ENCODE peak calls at places on chromosome 11, in nine cellular contexts. W is IMR-90, C is fibroblast of the aortic adventitia, J is cardiac muscle cell, A is breast epithelium, U is OCI-LY7, I is BJ, Y is AG04450, V is stomach. H is an unnamed sample.

GRCh38 chr11:111785886-111786412 is 19.8 kb upstream of the PPP2R1B start:
- DNase-seq in J (no peak), W (no peak), U (no peak), V (no peak), Y (no peak), A (no peak), I (no peak), C (no peak), H (no peak)

GRCh38 chr11:71191201-71191600 is 61.2 kb downstream of the SHANK2 start:
- DNase-seq in Y (no peak), I (no peak), V (no peak), C (no peak), A (peak), W (no peak), J (no peak), U (no peak), H (no peak)

GRCh38 chr11:73141309-73142127 is 600 bp downstream of the FCHSD2 start:
- DNase-seq in U (peak), W (peak), J (peak), A (peak), I (no peak), V (peak), Y (no peak), C (peak), H (no peak)

GRCh38 chr11:102007567-102008437 is 39.4 kb upstream of the CFAP300 start:
- DNase-seq in J (peak), C (peak), W (peak), Y (peak), A (no peak), V (peak), I (peak), U (peak), H (peak)

GRCh38 chr11:120401506-120401905 is 65.3 kb downstream of the ARHGEF12 start:
- DNase-seq in J (no peak), U (no peak), W (no peak), A (no peak), C (no peak), V (no peak), Y (no peak), I (no peak), H (no peak)

GRCh38 chr11:109424893-109425292 is 2.9 kb downstream of the C11orf87 start:
- DNase-seq in Y (no peak), V (peak), U (peak), W (no peak), A (no peak), C (no peak), J (peak), I (no peak), H (no peak)

GRCh38 chr11:4809246-4809645 is 5.1 kb upstream of the OR52R1 start:
- DNase-seq in V (no peak), U (no peak), A (no peak), C (no peak), J (no peak), I (no peak), W (no peak), Y (no peak), H (no peak)

GRCh38 chr11:66868082-66868725 is 11.3 kb downstream of the LRFN4 start:
- DNase-seq in I (no peak), U (no peak), C (no peak), W (no peak), J (no peak), V (no peak), A (no peak), Y (no peak), H (no peak)

GRCh38 chr11:105201166-105201565 is 61.6 kb upstream of the CARD18 start:
- DNase-seq in W (no peak), A (no peak), I (no peak), J (no peak), U (no peak), C (no peak), V (no peak), Y (no peak), H (no peak)

GRCh38 chr11:133978816-133979215 is 22.0 kb upstream of the IGSF9B start:
- DNase-seq in A (no peak), V (no peak), Y (no peak), J (no peak), C (no peak), U (no peak), I (no peak), W (peak), H (no peak)

GRCh38 chr11:61917357-61918109 is at the start of gene RAB3IL1:
- DNase-seq in W (no peak), U (no peak), V (peak), Y (no peak), C (peak), A (no peak), I (no peak), J (peak), H (no peak)

GRCh38 chr11:61914471-61915171 is 2.7 kb downstream of the RAB3IL1 start:
- DNase-seq in I (no peak), A (no peak), V (no peak), J (no peak), Y (no peak), W (no peak), C (no peak), U (no peak), H (no peak)

GRCh38 chr11:61918251-61919112 is 1.1 kb upstream of the RAB3IL1 start:
- DNase-seq in J (no peak), W (no peak), V (no peak), U (no peak), I (no peak), A (no peak), C (peak), Y (no peak), H (no peak)

GRCh38 chr11:61919113-61919840 is 1.9 kb upstream of the RAB3IL1 start:
- DNase-seq in A (no peak), C (no peak), J (no peak), U (peak), W (no peak), I (no peak), Y (no peak), V (no peak), H (no peak)

GRCh38 chr11:61917043-61917356 is 366 bp downstream of the RAB3IL1 start:
- DNase-seq in J (no peak), Y (no peak), C (no peak), V (no peak), U (no peak), W (no peak), I (no peak), A (no peak), H (no peak)
- H3K4me3 ChIP-seq in J (peak), Y (peak), C (peak), V (peak), U (no peak), W (peak), I (peak), A (peak), H (peak)

DNA sequence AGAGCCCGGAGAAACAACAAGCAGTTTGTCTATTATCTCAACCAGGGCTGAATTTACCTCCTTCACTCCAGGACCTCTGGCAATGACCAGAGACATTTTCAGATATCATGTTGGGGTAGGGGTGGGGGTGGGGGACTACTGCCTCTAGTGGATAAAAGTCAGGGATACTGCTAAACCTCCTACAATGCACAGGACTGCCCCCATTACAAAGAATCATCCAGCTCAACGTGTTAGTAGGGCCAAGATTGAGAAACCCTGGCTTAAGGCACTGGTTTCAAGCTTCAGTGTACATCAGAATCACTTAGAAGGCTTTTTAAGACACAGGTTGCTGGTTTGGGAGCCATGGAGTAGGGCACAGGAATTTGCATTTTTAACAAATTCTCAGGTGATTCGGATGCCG is 124.0 kb downstream of the APIP start:
- DNase-seq in V (no peak), W (no peak), U (no peak), Y (no peak), J (no peak), I (no peak), C (peak), A (no peak), H (no peak)
- TF ChIP-seq CTCF in V (no peak), W (no peak), U (no peak), Y (no peak), J (peak), I (no peak), C (peak), A (no peak), H (no peak)

GRCh38 chr11:12377106-12377823 is at the start of gene PARVA:
- DNase-seq in I (no peak), A (peak), V (peak), J (peak), W (peak), Y (peak), U (no peak), C (peak), H (peak)
- H3K4me3 ChIP-seq in I (peak), A (peak), V (peak), J (peak), W (peak), Y (peak), U (no peak), C (peak), H (peak)

DNA sequence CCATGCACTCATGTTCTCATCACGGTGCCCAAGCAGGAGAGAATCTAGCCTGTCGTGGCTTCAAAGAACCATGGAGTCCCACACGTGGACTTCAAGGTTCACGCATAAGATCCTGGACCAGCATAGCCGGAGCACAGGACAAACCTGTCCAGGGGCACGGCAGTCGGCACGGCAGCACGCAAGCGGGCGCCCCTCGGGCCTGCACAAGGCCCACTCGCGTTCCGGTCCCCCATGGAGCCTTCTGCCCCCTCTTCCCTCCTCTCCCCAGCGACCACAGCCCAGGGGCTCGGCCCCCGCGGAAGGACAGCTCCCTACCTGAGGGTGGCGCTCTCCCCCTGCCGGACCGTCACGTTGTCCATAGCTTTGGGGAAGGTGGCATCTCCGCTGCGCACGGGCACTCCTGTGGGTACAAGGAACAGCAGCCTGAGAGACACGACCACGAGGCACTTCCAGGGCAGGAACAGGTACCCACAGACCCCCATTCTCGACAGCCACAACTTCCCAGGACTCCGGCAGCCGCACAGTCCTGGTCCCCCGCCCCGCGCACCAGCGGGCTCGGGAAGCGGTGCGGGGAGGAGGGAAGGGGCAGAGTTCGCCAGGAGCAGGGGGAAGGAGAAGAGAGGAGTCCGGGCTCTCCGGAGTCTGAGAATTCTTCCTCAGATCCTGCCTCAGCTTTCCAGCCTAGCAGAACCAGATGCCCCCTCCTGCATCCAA is 589.5 kb downstream of the OPCML start:
- DNase-seq in Y (no peak), I (no peak), J (no peak), C (no peak), W (no peak), U (no peak), A (no peak), V (no peak), H (no peak)
- TF ChIP-seq CTCF in Y (peak), I (peak), J (no peak), C (no peak), W (no peak), U (no peak), A (no peak), V (no peak), H (no peak)

DNA sequence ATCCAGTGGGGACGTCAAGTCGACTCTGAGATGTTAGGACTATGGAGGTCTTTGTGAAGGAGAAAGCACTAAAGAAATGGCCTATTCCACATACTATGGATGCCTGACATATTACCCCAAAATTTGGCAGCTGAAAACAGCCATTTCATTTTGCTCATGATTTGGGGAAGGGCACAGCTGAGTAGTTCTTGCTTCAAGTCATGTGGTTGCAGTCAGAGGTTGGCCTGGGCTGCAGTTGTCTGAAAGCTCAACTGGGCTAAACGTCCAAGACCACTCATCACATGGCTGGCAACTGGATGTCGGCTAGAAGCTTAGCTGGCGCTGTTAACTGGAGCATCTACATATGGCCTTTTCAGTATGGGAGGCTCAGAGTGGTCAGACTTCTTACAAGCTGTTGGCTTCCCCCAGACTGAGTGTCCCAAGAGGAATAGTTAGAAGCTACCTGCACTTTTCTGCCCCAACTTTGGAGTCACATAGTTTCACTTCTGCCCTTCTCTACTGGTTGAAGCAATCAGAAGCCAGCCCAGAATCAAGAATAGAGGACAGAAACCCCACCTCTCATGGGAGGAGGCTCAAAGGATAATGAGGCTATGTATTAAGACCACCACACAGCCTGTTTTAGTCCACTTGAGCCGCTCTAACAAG is 14.1 kb downstream of the SLC35C1 start:
- DNase-seq in C (no peak), I (no peak), U (no peak), J (no peak), A (no peak), Y (no peak), W (no peak), V (no peak), H (no peak)
- H3K4me3 ChIP-seq in C (no peak), I (no peak), U (no peak), J (no peak), A (no peak), Y (no peak), W (no peak), V (no peak), H (no peak)

GRCh38 chr11:124627546-124627945 is 4.9 kb downstream of the TBRG1 start:
- DNase-seq in V (no peak), Y (no peak), A (no peak), W (no peak), C (no peak), U (no peak), J (no peak), I (no peak), H (no peak)

GRCh38 chr11:124629961-124630360 is 7.3 kb downstream of the TBRG1 start:
- DNase-seq in J (no peak), I (no peak), W (no peak), U (no peak), C (no peak), A (no peak), Y (no peak), V (no peak), H (no peak)

GRCh38 chr11:124638500-124638899 is 15.8 kb downstream of the TBRG1 start:
- DNase-seq in A (no peak), C (no peak), Y (no peak), J (no peak), W (no peak), I (no peak), V (no peak), U (no peak), H (no peak)

DNA sequence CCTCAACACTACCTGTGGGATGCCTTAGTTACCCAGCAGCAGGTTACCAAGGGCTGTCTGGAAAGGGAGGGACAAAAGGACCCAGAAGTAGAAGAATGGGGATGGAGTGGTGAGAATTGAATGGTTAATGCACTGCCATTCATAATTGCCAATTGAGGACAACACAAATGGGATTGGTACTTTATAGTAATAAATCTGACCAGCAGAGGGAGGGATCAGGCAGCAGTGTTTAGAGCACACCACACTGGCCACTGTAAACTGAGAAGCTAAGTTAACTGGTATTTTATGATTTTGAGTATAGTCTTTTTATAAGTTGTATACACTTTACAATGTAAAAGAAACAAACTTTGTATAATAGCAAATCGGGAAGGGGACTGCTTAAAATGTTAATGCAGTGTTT is 10.7 kb downstream of the TBRG1 start:
- DNase-seq in A (no peak), V (no peak), J (no peak), I (no peak), C (no peak), U (peak), W (peak), Y (no peak), H (no peak)
- TF ChIP-seq CTCF in A (no peak), V (no peak), J (peak), I (peak), C (peak), U (peak), W (peak), Y (peak), H (peak)

GRCh38 chr11:106463796-106464201 is 386.3 kb downstream of the AASDHPPT start:
- DNase-seq in V (no peak), W (peak), A (no peak), U (no peak), Y (no peak), I (no peak), J (no peak), C (peak), H (no peak)

GRCh38 chr11:106463154-106463553 is 385.7 kb downstream of the AASDHPPT start:
- DNase-seq in U (no peak), C (no peak), V (no peak), A (no peak), I (no peak), J (no peak), W (no peak), Y (no peak), H (no peak)

GRCh38 chr11:106464728-106465127 is 387.3 kb downstream of the AASDHPPT start:
- DNase-seq in A (no peak), W (no peak), J (no peak), C (no peak), Y (no peak), U (no peak), V (no peak), I (no peak), H (no peak)

GRCh38 chr11:106461148-106461547 is 383.7 kb downstream of the AASDHPPT start:
- DNase-seq in W (no peak), I (no peak), J (no peak), C (no peak), Y (no peak), A (no peak), U (no peak), V (no peak), H (no peak)

GRCh38 chr11:106461839-106462545 is 384.5 kb downstream of the AASDHPPT start:
- DNase-seq in A (no peak), W (no peak), J (no peak), Y (no peak), U (no peak), C (peak), V (no peak), I (no peak), H (no peak)
- H3K4me3 ChIP-seq in A (no peak), W (no peak), J (no peak), Y (no peak), U (no peak), C (no peak), V (no peak), I (no peak), H (no peak)

GRCh38 chr11:774873-775592 is 2.3 kb downstream of the GATD1 start:
- DNase-seq in C (peak), A (no peak), J (no peak), U (no peak), W (peak), I (no peak), V (no peak), Y (no peak), H (no peak)

GRCh38 chr11:779955-780532 is 2.8 kb upstream of the GATD1 start:
- DNase-seq in V (no peak), I (no peak), W (no peak), J (no peak), Y (no peak), C (no peak), A (no peak), U (no peak), H (no peak)

GRCh38 chr11:779120-779954 is 2.0 kb upstream of the GATD1 start:
- DNase-seq in Y (no peak), W (no peak), I (no peak), V (no peak), J (no peak), U (no peak), A (no peak), C (no peak), H (no peak)

GRCh38 chr11:776459-777287 is 614 bp downstream of the GATD1 start:
- DNase-seq in I (no peak), V (no peak), Y (no peak), J (peak), C (no peak), A (no peak), U (peak), W (no peak), H (no peak)

DNA sequence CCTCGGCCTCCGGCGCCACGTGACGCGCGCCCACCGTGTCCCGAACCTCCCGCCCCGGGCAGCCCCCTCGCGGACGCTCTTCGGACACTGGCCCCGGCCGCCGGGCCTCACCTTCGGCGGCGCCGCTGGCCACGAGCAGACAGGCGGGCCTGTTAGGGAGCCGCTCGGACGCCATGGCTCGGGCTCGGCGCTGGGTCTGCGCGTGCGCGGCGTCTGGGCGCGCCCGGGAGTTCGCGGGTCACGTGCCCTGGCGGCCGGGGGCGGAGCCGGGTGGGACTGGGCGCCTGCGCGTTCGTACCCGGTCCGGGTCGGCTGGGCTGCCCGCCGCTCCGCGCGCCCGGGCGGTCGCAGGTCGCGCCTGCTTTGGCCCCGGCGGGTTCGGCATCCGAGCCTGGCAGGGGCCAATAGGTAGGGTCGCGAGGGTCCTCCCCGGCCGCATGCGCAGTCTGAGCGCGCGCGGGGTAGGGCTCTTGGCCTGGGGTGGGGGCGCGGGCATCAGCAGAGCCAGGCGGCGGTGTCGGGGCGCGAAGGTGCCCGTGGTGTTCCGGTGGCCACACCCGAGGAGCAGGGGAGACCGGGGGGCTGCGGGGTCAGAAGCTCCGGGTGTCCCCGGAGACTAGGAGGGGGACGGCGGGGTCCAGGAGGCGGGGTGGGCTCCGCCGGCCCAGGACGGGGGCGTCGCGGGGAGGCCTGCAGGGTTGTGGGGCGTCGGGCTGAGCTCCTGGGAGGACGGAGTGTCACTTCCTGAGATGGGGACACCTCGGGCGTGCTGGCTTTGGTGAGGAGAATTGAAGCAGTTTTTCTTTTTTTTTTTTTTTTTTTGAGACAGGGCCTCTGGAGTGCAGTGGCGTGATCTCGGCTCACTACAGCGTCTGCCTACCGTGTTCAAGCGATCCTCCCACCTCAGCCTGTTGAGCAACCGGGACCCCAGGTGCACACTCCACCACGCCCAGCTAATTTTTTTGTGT is at the start of gene GATD1:
- DNase-seq in J (peak), C (peak), W (peak), A (peak), Y (no peak), I (no peak), V (peak), U (peak), H (no peak)
- TF ChIP-seq CTCF in J (no peak), C (no peak), W (no peak), A (no peak), Y (no peak), I (no peak), V (no peak), U (no peak), H (no peak)